ENCODE peak calls at places on chromosomes 3 and 15, in six cellular contexts. One of them, this sample, is unnamed.

GRCh38 chr3:39146611-39147373 is 6.6 kb downstream of the CSRNP1 start:
- DNase-seq in WTC11: no peak
- DNase-seq in aorta: peak
- DNase-seq in GM04504: peak
- DNase-seq in T-cell: no peak
- DNase-seq in mucosa of gallbladder: peak
- DNase-seq in this sample: peak

GRCh38 chr3:27535809-27536392 is 51.7 kb upstream of the SLC4A7 start:
- DNase-seq in WTC11: no peak
- DNase-seq in GM04504: no peak
- DNase-seq in aorta: no peak
- DNase-seq in mucosa of gallbladder: no peak
- DNase-seq in T-cell: no peak
- DNase-seq in this sample: no peak

GRCh38 chr3:79361748-79362378 is 405.9 kb downstream of the ROBO1 start:
- DNase-seq in WTC11: no peak
- DNase-seq in T-cell: no peak
- DNase-seq in GM04504: no peak
- DNase-seq in mucosa of gallbladder: no peak
- DNase-seq in aorta: no peak
- DNase-seq in this sample: peak

GRCh38 chr15:44537728-44538240 is 837 bp downstream of the EIF3J start:
- DNase-seq in T-cell: no peak
- DNase-seq in aorta: no peak
- DNase-seq in WTC11: no peak
- DNase-seq in mucosa of gallbladder: no peak
- DNase-seq in GM04504: no peak
- DNase-seq in this sample: no peak

GRCh38 chr3:166100710-166101109 is 263.5 kb upstream of the BCHE start:
- DNase-seq in WTC11: no peak
- DNase-seq in T-cell: no peak
- DNase-seq in GM04504: no peak
- DNase-seq in aorta: no peak
- DNase-seq in mucosa of gallbladder: no peak
- DNase-seq in this sample: no peak

GRCh38 chr3:52022323-52023100 is 26.8 kb upstream of the RPL29 start:
- DNase-seq in GM04504: no peak
- DNase-seq in WTC11: no peak
- DNase-seq in mucosa of gallbladder: no peak
- DNase-seq in aorta: peak
- DNase-seq in T-cell: no peak
- DNase-seq in this sample: no peak

GRCh38 chr15:51837784-51838183 is 8.3 kb downstream of the TMOD3 start:
- DNase-seq in GM04504: no peak
- DNase-seq in mucosa of gallbladder: no peak
- DNase-seq in WTC11: no peak
- DNase-seq in T-cell: no peak
- DNase-seq in aorta: no peak
- DNase-seq in this sample: no peak

GRCh38 chr3:177281292-177281942 is 84.1 kb upstream of the TBL1XR1 start:
- DNase-seq in aorta: no peak
- DNase-seq in WTC11: no peak
- DNase-seq in T-cell: no peak
- DNase-seq in GM04504: no peak
- DNase-seq in mucosa of gallbladder: no peak
- DNase-seq in this sample: no peak

GRCh38 chr3:57856675-57857074 is 100.6 kb downstream of the SLMAP start:
- DNase-seq in WTC11: no peak
- DNase-seq in mucosa of gallbladder: no peak
- DNase-seq in aorta: no peak
- DNase-seq in GM04504: no peak
- DNase-seq in T-cell: no peak
- DNase-seq in this sample: no peak

GRCh38 chr15:88704791-88705768 is 66.3 kb downstream of the ISG20 start:
- DNase-seq in T-cell: no peak
- DNase-seq in WTC11: peak
- DNase-seq in mucosa of gallbladder: peak
- DNase-seq in aorta: peak
- DNase-seq in GM04504: no peak
- DNase-seq in this sample: no peak

GRCh38 chr3:126208618-126209256 is 28.4 kb upstream of the ALDH1L1 start:
- DNase-seq in WTC11: no peak
- DNase-seq in mucosa of gallbladder: peak
- DNase-seq in GM04504: peak
- DNase-seq in aorta: peak
- DNase-seq in T-cell: no peak
- DNase-seq in this sample: peak

GRCh38 chr3:10945683-10946287 is 46.8 kb upstream of the SLC6A1 start:
- DNase-seq in WTC11: peak
- DNase-seq in aorta: peak
- DNase-seq in mucosa of gallbladder: peak
- DNase-seq in T-cell: peak
- DNase-seq in GM04504: peak
- DNase-seq in this sample: no peak

GRCh38 chr3:142007710-142008399 is 131.4 kb downstream of the ATP1B3 start:
- DNase-seq in WTC11: no peak
- DNase-seq in GM04504: no peak
- DNase-seq in aorta: no peak
- DNase-seq in mucosa of gallbladder: peak
- DNase-seq in T-cell: no peak
- DNase-seq in this sample: no peak

GRCh38 chr15:90087454-90088154 is 14.7 kb downstream of the IDH2 start:
- DNase-seq in aorta: no peak
- DNase-seq in T-cell: no peak
- DNase-seq in WTC11: no peak
- DNase-seq in mucosa of gallbladder: no peak
- DNase-seq in GM04504: no peak
- DNase-seq in this sample: no peak

GRCh38 chr3:140529096-140529495 is 148.8 kb upstream of the TRIM42 start:
- DNase-seq in GM04504: no peak
- DNase-seq in mucosa of gallbladder: no peak
- DNase-seq in WTC11: no peak
- DNase-seq in aorta: no peak
- DNase-seq in T-cell: no peak
- DNase-seq in this sample: peak

This sample was measured in HS-5.